ENCODE peak calls at places on chromosomes 4 and X, in six cellular contexts. D is B cell; S is CD8-positive, alpha-beta T cell; T is GM12864; A is astrocyte of the spinal cord; H is fibroblast of lung. C is an unnamed sample.

GRCh38 chrX:10103023-10103422 is 53.8 kb upstream of the CLCN4 start:
- DNase-seq in D (no peak), S (no peak), T (no peak), A (peak; percentile 18), H (peak; percentile 75), C (peak; percentile 67)

GRCh38 chr4:26719954-26720552 is 136.2 kb downstream of the TBC1D19 start:
- DNase-seq in D (no peak), S (no peak), T (no peak), A (peak; percentile 63), H (peak; percentile 29), C (peak; percentile 69)

GRCh38 chrX:95290455-95290854 is 1394.2 kb upstream of the DIAPH2 start:
- DNase-seq in D (no peak), S (no peak), T (no peak), A (peak; percentile 21), H (no peak), C (no peak)

GRCh38 chr4:139015948-139016451 is 419 bp downstream of the NOCT start:
- DNase-seq in D (no peak), S (peak; percentile 42), T (peak; percentile 37), A (peak; percentile 41), H (peak; percentile 23), C (peak; percentile 48)

GRCh38 chr4:7876096-7876993 is 63.3 kb downstream of the AFAP1 start:
- DNase-seq in D (no peak), S (no peak), T (no peak), A (peak; percentile 58), H (peak; percentile 80), C (peak; percentile 72)

GRCh38 chrX:77514177-77514576 is 67.0 kb downstream of the FGF16 start:
- DNase-seq in D (no peak), S (no peak), T (no peak), A (no peak), H (no peak), C (no peak)

GRCh38 chr4:150867148-150867547 is 147.9 kb downstream of the LRBA start:
- DNase-seq in D (peak; percentile 75), S (peak; percentile 54), T (peak; percentile 60), A (peak; percentile 81), H (peak; percentile 62), C (peak; percentile 90)

GRCh38 chrX:40987413-40987812 is 97.8 kb upstream of the USP9X start:
- DNase-seq in D (no peak), S (no peak), T (no peak), A (no peak), H (no peak), C (no peak)

GRCh38 chr4:158500054-158500453 is 21.6 kb upstream of the RXFP1 start:
- DNase-seq in D (no peak), S (no peak), T (no peak), A (no peak), H (no peak), C (no peak)

GRCh38 chrX:54825716-54826428 is 18.3 kb downstream of the MAGED2 start:
- DNase-seq in D (no peak), S (no peak), T (no peak), A (no peak), H (no peak), C (no peak)

GRCh38 chr4:98343640-98344039 is 82.5 kb downstream of the RAP1GDS1 start:
- DNase-seq in D (no peak), S (no peak), T (no peak), A (no peak), H (peak; percentile 3), C (no peak)

GRCh38 chrX:130245441-130245840 is 23.3 kb downstream of the ZNF280C start:
- DNase-seq in D (no peak), S (no peak), T (no peak), A (peak; percentile 56), H (peak; percentile 85), C (peak; percentile 78)

GRCh38 chr4:54898163-54898562 is 227.2 kb downstream of the KDR start:
- DNase-seq in D (no peak), S (no peak), T (no peak), A (no peak), H (no peak), C (peak; percentile 17)

GRCh38 chr4:13860126-13860525 is 232.6 kb upstream of the BOD1L1 start:
- DNase-seq in D (no peak), S (no peak), T (no peak), A (no peak), H (no peak), C (peak; percentile 43)

GRCh38 chrX:10685923-10686595 is 65.7 kb upstream of the MID1 start:
- DNase-seq in D (no peak), S (no peak), T (no peak), A (no peak), H (peak; percentile 4), C (no peak)

GRCh38 chr4:188986271-188986689 is 847.0 kb downstream of the TRIML1 start:
- DNase-seq in D (no peak), S (no peak), T (no peak), A (peak; percentile 83), H (peak; percentile 56), C (peak; percentile 73)

GRCh38 chr4:141006236-141006802 is 127.0 kb downstream of the RNF150 start:
- DNase-seq in D (no peak), S (no peak), T (no peak), A (no peak), H (no peak), C (no peak)

GRCh38 chr4:168871686-168872085 is 138.4 kb downstream of the CBR4 start:
- DNase-seq in D (no peak), S (no peak), T (no peak), A (no peak), H (no peak), C (no peak)

GRCh38 chr4:2068198-2068470 is 9.0 kb downstream of the NAT8L start:
- DNase-seq in D (no peak), S (no peak), T (no peak), A (no peak), H (peak; percentile 4), C (no peak)

GRCh38 chrX:17497193-17497592 is 122.2 kb downstream of the NHS start:
- DNase-seq in D (no peak), S (no peak), T (no peak), A (no peak), H (peak; percentile 7), C (no peak)

GRCh38 chr4:84582988-84583870 is at the start of gene CDS1:
- DNase-seq in D (no peak), S (peak; percentile 4), T (no peak), A (no peak), H (no peak), C (no peak)

GRCh38 chr4:109433281-109434006 is at the start of gene SEC24B:
- DNase-seq in D (peak; percentile 95), S (peak; percentile 92), T (peak; percentile 62), A (peak; percentile 81), H (peak; percentile 77), C (peak; percentile 70)

GRCh38 chrX:41447897-41448296 is 754 bp downstream of the NYX start:
- DNase-seq in D (no peak), S (no peak), T (no peak), A (no peak), H (no peak), C (no peak)

GRCh38 chrX:150219374-150220185 is 143.5 kb upstream of the MAMLD1 start:
- DNase-seq in D (no peak), S (no peak), T (no peak), A (peak; percentile 34), H (peak; percentile 51), C (no peak)

GRCh38 chr4:77089880-77090279 is 14.1 kb upstream of the CCNI start:
- DNase-seq in D (no peak), S (no peak), T (no peak), A (no peak), H (no peak), C (no peak)
- TF ChIP-seq CTCF in D (no peak), S (no peak), T (no peak), A (no peak), H (no peak), C (no peak)

DNA sequence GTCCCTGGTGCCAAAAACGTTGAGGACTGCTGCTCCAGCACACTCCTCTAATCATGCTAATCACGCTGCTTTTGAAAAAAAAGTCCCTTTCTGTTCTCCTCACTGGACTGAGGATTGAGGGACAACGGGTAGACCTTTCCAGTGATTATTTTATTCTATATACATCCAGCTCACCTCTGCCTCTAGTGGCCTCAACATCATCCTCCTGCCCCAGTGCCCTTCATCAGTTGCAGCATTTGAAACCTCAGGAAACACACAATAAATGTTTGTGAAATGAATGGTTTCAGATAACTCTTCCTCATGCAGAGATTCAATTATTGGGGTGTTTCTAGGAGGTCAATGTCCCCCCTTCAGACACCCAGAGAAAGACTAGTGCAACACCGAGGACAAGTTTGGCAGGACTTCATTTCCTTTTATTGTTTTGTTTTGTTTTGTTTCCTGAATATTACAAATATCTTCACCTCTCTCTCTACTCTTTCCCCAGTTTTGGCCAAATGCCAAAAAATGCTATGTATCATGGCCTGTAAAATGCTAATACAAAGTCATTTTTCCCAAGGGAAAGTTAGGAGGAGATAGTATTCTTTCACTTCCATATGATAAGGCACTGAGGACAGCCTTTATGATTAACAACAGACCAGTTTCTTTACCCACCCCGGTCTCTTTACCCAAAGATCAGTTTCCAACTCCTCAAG is 460.1 kb upstream of the SLIT2 start:
- DNase-seq in D (no peak), S (no peak), T (no peak), A (peak; percentile 7), H (no peak), C (peak; percentile 41)
- TF ChIP-seq CTCF in D (no peak), S (no peak), T (no peak), A (peak; percentile 28), H (peak; percentile 5), C (peak; percentile 58)

DNA sequence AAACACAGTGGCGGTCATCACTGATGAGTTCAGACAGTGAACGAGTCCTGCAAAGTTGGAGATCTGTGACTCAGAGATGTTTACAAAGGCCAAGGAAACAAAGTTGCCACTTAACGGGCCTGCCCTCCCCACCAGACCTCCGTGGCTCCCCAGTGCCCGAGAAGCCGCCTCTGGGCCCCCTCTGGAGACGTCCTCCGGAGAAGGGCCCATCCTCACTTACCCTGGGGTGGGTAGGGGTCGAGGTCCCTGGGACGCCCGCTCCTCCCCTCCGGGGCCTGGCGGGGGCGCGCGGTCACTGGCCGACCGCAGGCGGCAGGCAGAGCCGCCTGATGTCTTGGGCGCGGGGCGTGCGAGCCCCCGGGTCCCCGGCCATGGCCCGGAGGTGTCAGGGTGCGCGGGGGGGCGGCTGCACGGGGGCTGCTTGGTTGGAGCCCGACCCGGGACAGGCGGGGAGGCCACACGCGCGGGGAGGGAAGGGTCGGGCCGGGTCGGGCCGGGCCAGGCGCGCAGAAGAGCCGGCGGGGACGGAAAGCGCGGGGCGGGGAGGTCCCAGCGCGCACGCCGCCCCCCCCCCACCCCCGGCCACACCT is 590 bp downstream of the DHRSX start:
- DNase-seq in D (peak; percentile 64), S (no peak), T (no peak), A (peak; percentile 54), H (peak; percentile 66), C (peak; percentile 58)
- TF ChIP-seq CTCF in D (no peak), S (no peak), T (peak; percentile 20), A (peak; percentile 17), H (no peak), C (no peak)

GRCh38 chrX:6226053-6226645 is 2.5 kb downstream of the NLGN4X start:
- DNase-seq in D (no peak), S (no peak), T (no peak), A (peak; percentile 8), H (peak; percentile 6), C (no peak)

GRCh38 chrX:6227445-6227820 is 1.2 kb downstream of the NLGN4X start:
- DNase-seq in D (no peak), S (no peak), T (no peak), A (no peak), H (peak; percentile 3), C (no peak)

GRCh38 chrX:6225307-6226052 is 3.2 kb downstream of the NLGN4X start:
- DNase-seq in D (no peak), S (no peak), T (no peak), A (no peak), H (peak; percentile 13), C (no peak)

GRCh38 chrX:6226646-6227444 is 1.8 kb downstream of the NLGN4X start:
- DNase-seq in D (no peak), S (no peak), T (no peak), A (no peak), H (peak; percentile 11), C (no peak)

GRCh38 chrX:6223516-6223915 is 5.2 kb downstream of the NLGN4X start:
- DNase-seq in D (no peak), S (no peak), T (no peak), A (no peak), H (peak; percentile 3), C (no peak)
- TF ChIP-seq CTCF in D (no peak), S (no peak), T (no peak), A (no peak), H (no peak), C (no peak)